ENCODE peak calls at places on chromosomes 12 and 14, in five cellular contexts. B, H, W, U and T are unnamed samples.

GRCh38 chr12:92271341-92271740 is 125.7 kb upstream of the BTG1 start:
- DNase-seq in B (no peak), H (no peak), W (no peak), U (no peak), T (no peak)

GRCh38 chr12:106769546-106769945 is 4.9 kb upstream of the RIC8B start:
- DNase-seq in B (no peak), H (no peak), W (no peak), U (peak; percentile 52), T (no peak)

GRCh38 chr12:6224550-6224949 is 24.4 kb downstream of the CD9 start:
- DNase-seq in B (no peak), H (peak; percentile 86), W (no peak), U (no peak), T (no peak)

GRCh38 chr12:130104596-130105253 is 57.5 kb upstream of the FZD10 start:
- DNase-seq in B (no peak), H (no peak), W (peak; percentile 39), U (no peak), T (no peak)

GRCh38 chr12:104958946-104959841 is 1.1 kb upstream of the SLC41A2 start:
- DNase-seq in B (peak; percentile 38), H (peak; percentile 64), W (no peak), U (no peak), T (no peak)

GRCh38 chr12:53414756-53415417 is 8.8 kb upstream of the AMHR2 start:
- DNase-seq in B (no peak), H (peak; percentile 47), W (no peak), U (no peak), T (no peak)

GRCh38 chr12:22668441-22668840 is 43.5 kb downstream of the ETNK1 start:
- DNase-seq in B (no peak), H (no peak), W (no peak), U (no peak), T (no peak)

GRCh38 chr12:55972045-55972843 is 1.6 kb upstream of the RAB5B start:
- DNase-seq in B (no peak), H (peak; percentile 42), W (no peak), U (peak; percentile 39), T (peak; percentile 52)

GRCh38 chr12:26034371-26035142 is 76.1 kb downstream of the RASSF8 start:
- DNase-seq in B (no peak), H (no peak), W (no peak), U (no peak), T (no peak)

GRCh38 chr12:72273499-72273837 is 1.3 kb downstream of the TRHDE start:
- DNase-seq in B (peak; percentile 37), H (no peak), W (no peak), U (no peak), T (no peak)

GRCh38 chr14:68566075-68566474 is 226.8 kb downstream of the ZFP36L1 start:
- DNase-seq in B (no peak), H (no peak), W (no peak), U (no peak), T (no peak)

GRCh38 chr12:69440016-69440415 is 30.2 kb upstream of the FRS2 start:
- DNase-seq in B (no peak), H (no peak), W (no peak), U (no peak), T (peak; percentile 31)

GRCh38 chr14:47993883-47994282 is 318.5 kb upstream of the MDGA2 start:
- DNase-seq in B (no peak), H (no peak), W (no peak), U (no peak), T (no peak)

GRCh38 chr12:69022674-69023073 is 89.7 kb upstream of the CPM start:
- DNase-seq in B (no peak), H (no peak), W (no peak), U (no peak), T (no peak)

GRCh38 chr12:85688837-85689236 is 147.4 kb downstream of the RASSF9 start:
- DNase-seq in B (no peak), H (no peak), W (no peak), U (peak; percentile 27), T (no peak)

GRCh38 chr12:124006582-124007170 is 33.7 kb downstream of the ZNF664 start:
- DNase-seq in B (no peak), H (no peak), W (no peak), U (no peak), T (no peak)

GRCh38 chr12:10171954-10172353 is at the start of gene OLR1:
- DNase-seq in B (no peak), H (no peak), W (no peak), U (no peak), T (no peak)

GRCh38 chr14:93977790-93978581 is 1.6 kb upstream of the ASB2 start:
- DNase-seq in B (no peak), H (no peak), W (no peak), U (no peak), T (no peak)

GRCh38 chr14:57998731-57999130 is 132.8 kb upstream of the SLC35F4 start:
- DNase-seq in B (no peak), H (no peak), W (no peak), U (no peak), T (no peak)

GRCh38 chr12:21453312-21453852 is 15.9 kb downstream of the PYROXD1 start:
- DNase-seq in B (no peak), H (no peak), W (no peak), U (no peak), T (no peak)

GRCh38 chr14:79281244-79282199 is 929.8 kb downstream of the DIO2 start:
- DNase-seq in B (no peak), H (no peak), W (peak; percentile 34), U (no peak), T (no peak)

GRCh38 chr14:70988452-70988851 is 81.2 kb downstream of the PCNX1 start:
- DNase-seq in B (no peak), H (no peak), W (no peak), U (no peak), T (no peak)

GRCh38 chr12:30870491-30871265 is 55.9 kb upstream of the TSPAN11 start:
- DNase-seq in B (no peak), H (no peak), W (no peak), U (no peak), T (no peak)

GRCh38 chr12:19998968-19999792 is 369.2 kb upstream of the PDE3A start:
- DNase-seq in B (no peak), H (no peak), W (no peak), U (peak; percentile 28), T (no peak)

GRCh38 chr14:81516941-81517797 is 16.5 kb downstream of the SEL1L start:
- DNase-seq in B (no peak), H (no peak), W (peak; percentile 48), U (peak; percentile 51), T (no peak)

GRCh38 chr12:129385637-129385990 is 518.2 kb downstream of the TMEM132D start:
- DNase-seq in B (no peak), H (no peak), W (no peak), U (no peak), T (no peak)

GRCh38 chr14:98501335-98501734 is 770.7 kb downstream of the BCL11B start:
- DNase-seq in B (no peak), H (no peak), W (no peak), U (peak; percentile 4), T (peak; percentile 96)

GRCh38 chr12:31647106-31647505 is 12.4 kb upstream of the ETFBKMT start:
- DNase-seq in B (no peak), H (no peak), W (no peak), U (no peak), T (peak; percentile 56)

GRCh38 chr12:104662908-104663307 is 206.2 kb downstream of the CHST11 start:
- DNase-seq in B (no peak), H (no peak), W (no peak), U (no peak), T (no peak)

GRCh38 chr12:2396448-2396871 is 343.7 kb downstream of the CACNA1C start:
- DNase-seq in B (no peak), H (peak; percentile 27), W (no peak), U (no peak), T (no peak)

GRCh38 chr14:67395086-67395875 is 16.7 kb downstream of the PLEK2 start:
- DNase-seq in B (no peak), H (no peak), W (no peak), U (no peak), T (no peak)

GRCh38 chr14:49768301-49769121 is 558 bp downstream of the KLHDC2 start:
- DNase-seq in B (peak; percentile 71), H (peak; percentile 75), W (peak; percentile 83), U (peak; percentile 81), T (no peak)

GRCh38 chr12:55652352-55652751 is 15.7 kb downstream of the OR10P1 start:
- DNase-seq in B (no peak), H (no peak), W (no peak), U (no peak), T (no peak)

DNA sequence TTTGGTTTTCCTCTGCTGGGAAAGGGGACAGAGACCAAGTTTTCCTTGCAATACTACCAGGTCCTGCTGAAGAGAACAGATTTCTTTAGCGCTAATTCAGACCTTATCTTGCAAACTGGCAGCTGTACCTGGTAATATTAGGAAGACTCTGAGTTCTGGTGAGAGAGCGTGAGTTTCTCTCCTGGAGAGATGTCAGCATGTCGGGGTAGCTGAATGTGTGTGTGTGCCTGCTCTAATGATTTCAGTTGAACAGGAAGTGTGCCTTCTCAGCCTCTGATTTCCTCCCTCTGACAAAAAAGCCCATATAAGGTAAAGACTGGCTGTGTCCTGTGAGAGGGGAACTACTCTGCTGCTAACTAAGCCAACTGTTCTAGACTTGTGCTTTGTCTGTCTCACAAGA is 10.3 kb upstream of the ERP27 start:
- DNase-seq in B (no peak), H (no peak), W (peak; percentile 53), U (peak; percentile 44), T (no peak)
- H3K27ac ChIP-seq in B (peak overlapping the region; percentile 17), H (peak overlapping the region; percentile 75), W (peak overlapping the region; percentile 68), U (no peak overlapping the region), T (peak overlapping the region; percentile 17)

DNA sequence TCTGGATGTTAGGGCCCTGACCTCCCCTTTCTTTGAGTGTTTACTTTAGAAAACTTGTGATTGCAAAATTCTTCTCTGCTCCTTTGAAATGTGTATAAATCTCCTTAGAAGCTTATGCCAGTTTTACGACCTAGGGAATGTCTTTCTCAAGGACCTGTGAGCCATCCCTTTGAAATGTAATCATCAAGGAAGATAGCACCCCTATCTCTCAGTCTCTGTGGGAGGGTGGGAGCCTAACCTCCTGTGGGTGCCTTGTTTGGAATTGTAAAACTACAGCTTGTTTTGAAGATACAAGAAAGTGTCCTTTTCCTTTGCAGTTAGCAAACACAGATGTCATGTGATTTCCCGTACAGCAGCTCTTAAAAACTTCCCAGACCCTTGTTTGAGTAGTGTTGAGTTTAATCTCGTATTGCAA is 3.3 kb downstream of the OR10AD1 start:
- DNase-seq in B (no peak), H (no peak), W (no peak), U (peak; percentile 72), T (no peak)
- H3K27ac ChIP-seq in B (no peak overlapping the region), H (peak overlapping the region; percentile 100), W (no peak overlapping the region), U (no peak overlapping the region), T (no peak overlapping the region)

GRCh38 chr12:7859552-7859951 is 13.2 kb downstream of the SLC2A14 start:
- DNase-seq in B (no peak), H (no peak), W (no peak), U (no peak), T (no peak)
- H3K27ac ChIP-seq in B (no peak overlapping the region), H (peak overlapping the region; percentile 76), W (no peak overlapping the region), U (no peak overlapping the region), T (no peak overlapping the region)

DNA sequence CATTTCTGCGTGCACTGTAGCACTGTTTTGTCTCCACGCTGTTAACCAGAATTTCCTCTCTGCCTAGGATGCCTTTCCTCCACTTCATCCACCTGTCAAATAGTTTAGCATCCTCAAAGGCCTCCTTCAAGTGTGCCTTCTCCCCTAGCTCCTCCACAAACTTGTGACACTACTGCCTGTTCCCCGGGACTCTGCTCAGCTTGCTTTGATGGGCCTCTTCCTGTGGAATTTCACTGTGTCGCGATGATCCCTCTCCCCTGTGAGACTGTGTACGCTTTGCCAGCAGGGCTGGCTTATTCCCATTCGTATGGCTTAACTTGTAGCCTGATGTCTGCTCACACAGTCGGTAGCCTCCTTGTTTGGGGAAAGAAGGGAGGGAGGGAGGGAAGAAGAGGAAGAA is 426.8 kb downstream of the VRK1 start:
- DNase-seq in B (no peak), H (no peak), W (no peak), U (no peak), T (no peak)
- H3K27ac ChIP-seq in B (no peak overlapping the region), H (no peak overlapping the region), W (no peak overlapping the region), U (no peak overlapping the region), T (no peak overlapping the region)